ENCODE peak calls at places on chromosome X, in five cellular contexts. Q, U, B, I and E are unnamed samples.

GRCh38 chrX:133926809-133927208 is 58.6 kb downstream of the GPC3 start:
- DNase-seq in B (no peak), Q (no peak), U (no peak), I (no peak), E (no peak)

GRCh38 chrX:54530358-54530900 is 410 bp downstream of the GNL3L start:
- DNase-seq in Q (no peak), B (no peak), U (no peak), I (no peak), E (peak; percentile 5)

GRCh38 chrX:155179343-155179997 is 36.8 kb upstream of the VBP1 start:
- DNase-seq in U (no peak), I (no peak), Q (no peak), B (no peak), E (no peak)

GRCh38 chrX:7147431-7147977 is at the start of gene STS:
- DNase-seq in Q (peak; percentile 34), I (no peak), B (peak; percentile 68), U (peak; percentile 39), E (peak; percentile 54)

GRCh38 chrX:126165721-126166401 is at the start of gene DCAF12L2:
- DNase-seq in U (peak; percentile 9), Q (no peak), I (no peak), B (peak; percentile 74), E (peak; percentile 21)

GRCh38 chrX:6149231-6149870 is 79.3 kb downstream of the NLGN4X start:
- DNase-seq in I (peak; percentile 52), Q (no peak), U (no peak), B (no peak), E (no peak)

GRCh38 chrX:3712080-3712869 is 1.2 kb downstream of the PRKX start:
- DNase-seq in Q (no peak), I (no peak), B (peak; percentile 54), U (peak; percentile 9), E (peak; percentile 25)

GRCh38 chrX:13890806-13891205 is 73.9 kb upstream of the GPM6B start:
- DNase-seq in I (no peak), U (no peak), Q (no peak), B (no peak), E (no peak)

GRCh38 chrX:63673896-63674295 is 111.1 kb downstream of the ARHGEF9 start:
- DNase-seq in B (no peak), I (no peak), U (no peak), Q (no peak), E (no peak)

GRCh38 chrX:132751043-132751690 is 207.3 kb downstream of the HS6ST2 start:
- DNase-seq in U (no peak), Q (no peak), I (no peak), B (peak; percentile 60), E (no peak)

GRCh38 chrX:476724-477075 is 90.0 kb upstream of the PPP2R3B start:
- DNase-seq in I (no peak), Q (no peak), B (peak; percentile 32), U (no peak), E (no peak)

GRCh38 chrX:110698696-110699095 is 96.9 kb downstream of the CHRDL1 start:
- DNase-seq in I (no peak), Q (no peak), B (no peak), U (no peak), E (no peak)

GRCh38 chrX:15737957-15738685 is at the start of gene CA5B:
- DNase-seq in B (peak; percentile 100), I (peak; percentile 78), Q (peak; percentile 82), U (peak; percentile 99), E (peak; percentile 93)

GRCh38 chrX:118536687-118537461 is 41.3 kb downstream of the DOCK11 start:
- DNase-seq in U (no peak), I (no peak), Q (peak; percentile 25), B (peak; percentile 51), E (no peak)